ENCODE peak calls at places on chromosome 3, in four cellular contexts. Y is neuronal stem cell; S is aorta; J is CD4-positive, alpha-beta memory T cell. B is an unnamed sample.
A peak's percentile ranks its signal among the peaks of the same experiment; 100 is the strongest.

GRCh38 chr3:113166719-113167492 is 44.5 kb upstream of the BOC start:
- DNase-seq in S (peak; percentile 55), Y (peak; percentile 35), J (no peak), B (no peak)

GRCh38 chr3:23776352-23776891 is 29.3 kb upstream of the UBE2E1 start:
- DNase-seq in S (no peak), J (no peak), Y (no peak), B (no peak)

GRCh38 chr3:36166477-36166876 is 213.8 kb upstream of the STAC start:
- DNase-seq in Y (no peak), J (no peak), S (no peak), B (no peak)

GRCh38 chr3:30597131-30597768 is 9.2 kb upstream of the TGFBR2 start:
- DNase-seq in S (no peak), J (no peak), Y (no peak), B (no peak)

GRCh38 chr3:184727357-184728060 is 15.6 kb upstream of the MAGEF1 start:
- DNase-seq in S (peak; percentile 60), Y (peak; percentile 89), J (peak; percentile 40), B (no peak)

GRCh38 chr3:25457642-25458419 is 29.8 kb downstream of the RARB start:
- DNase-seq in Y (no peak), S (no peak), J (no peak), B (no peak)

GRCh38 chr3:183252973-183253363 is at the start of gene B3GNT5:
- DNase-seq in J (peak; percentile 13), Y (no peak), S (no peak), B (peak; percentile 90)

GRCh38 chr3:119613201-119613600 is 15.5 kb downstream of the PLA1A start:
- DNase-seq in S (no peak), Y (no peak), J (no peak), B (no peak)

GRCh38 chr3:186603159-186603558 is 9.7 kb upstream of the AHSG start:
- DNase-seq in Y (no peak), J (no peak), S (no peak), B (no peak)

GRCh38 chr3:197309528-197310361 is 11.3 kb upstream of the DLG1 start:
- DNase-seq in S (no peak), J (no peak), Y (no peak), B (no peak)

GRCh38 chr3:49248828-49249227 is 28.2 kb downstream of the C3orf62 start:
- DNase-seq in S (no peak), J (no peak), Y (no peak), B (no peak)

GRCh38 chr3:24264748-24265158 is 229.9 kb downstream of the THRB start:
- DNase-seq in Y (no peak), S (no peak), J (no peak), B (no peak)

GRCh38 chr3:43727930-43728329 is 37.2 kb downstream of the ABHD5 start:
- DNase-seq in Y (no peak), S (peak; percentile 59), J (no peak), B (no peak)

GRCh38 chr3:111745786-111746185 is 113.3 kb upstream of the PHLDB2 start:
- DNase-seq in J (no peak), S (no peak), Y (no peak), B (no peak)

GRCh38 chr3:161793194-161793825 is 296.7 kb downstream of the OTOL1 start:
- DNase-seq in J (no peak), S (no peak), Y (no peak), B (no peak)

GRCh38 chr3:12194669-12195161 is 36.0 kb upstream of the TIMP4 start:
- DNase-seq in J (no peak), S (no peak), Y (no peak), B (no peak)

GRCh38 chr3:156620901-156621300 is 53.5 kb upstream of the TIPARP start:
- DNase-seq in S (no peak), Y (no peak), J (no peak), B (no peak)

GRCh38 chr3:174153875-174154274 is 705.3 kb upstream of the NAALADL2 start:
- DNase-seq in Y (no peak), J (no peak), S (no peak), B (no peak)

GRCh38 chr3:31635586-31635985 is 102.9 kb downstream of the STT3B start:
- DNase-seq in Y (no peak), J (no peak), S (no peak), B (no peak)

GRCh38 chr3:29324180-29324651 is 43.3 kb downstream of the RBMS3 start:
- DNase-seq in Y (no peak), S (peak; percentile 80), J (no peak), B (peak; percentile 63)

GRCh38 chr3:59750391-59750790 is 700.6 kb upstream of the CFAP20DC start:
- DNase-seq in S (no peak), Y (no peak), J (no peak), B (no peak)

GRCh38 chr3:42061711-42062408 is 29.3 kb upstream of the TRAK1 start:
- DNase-seq in Y (no peak), J (no peak), S (peak; percentile 88), B (peak; percentile 63)

GRCh38 chr3:111963424-111963823 is 15.4 kb upstream of the ABHD10 start:
- DNase-seq in S (no peak), J (no peak), Y (no peak), B (no peak)

GRCh38 chr3:64561503-64561810 is 126.3 kb downstream of the ADAMTS9 start:
- DNase-seq in S (no peak), J (no peak), Y (no peak), B (no peak)

GRCh38 chr3:136802481-136802996 is 16.4 kb upstream of the SLC35G2 start:
- DNase-seq in J (no peak), S (no peak), Y (no peak), B (no peak)

GRCh38 chr3:187040637-187041361 is 98.5 kb downstream of the RPL39L start:
- DNase-seq in Y (no peak), J (no peak), S (no peak), B (no peak)

DNA sequence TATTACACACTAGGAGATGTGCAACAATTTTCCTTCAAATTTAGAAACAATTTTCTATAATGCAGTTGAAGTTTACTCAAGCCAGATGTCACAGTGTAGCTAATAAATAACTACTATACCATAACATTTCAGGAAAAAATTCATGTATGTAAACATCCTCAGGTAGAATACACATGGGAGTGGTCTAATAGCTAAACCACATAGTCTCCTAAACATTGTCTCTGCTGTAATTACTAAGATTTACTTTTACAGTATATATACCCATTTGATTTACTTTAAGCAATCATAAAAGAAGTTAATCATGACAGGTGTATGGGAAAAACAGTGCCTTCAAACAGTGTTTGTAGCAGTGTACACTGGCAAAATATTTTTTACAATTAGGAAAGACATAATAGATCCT is 110.1 kb upstream of the GRM7 start:
- DNase-seq in S (no peak), Y (no peak), J (no peak), B (no peak)
- H3K27ac ChIP-seq in S (no peak overlapping the region), Y (no peak overlapping the region), J (no peak overlapping the region), B (no peak overlapping the region)

GRCh38 chr3:141796436-141797166 is 33.4 kb downstream of the GRK7 start:
- DNase-seq in Y (no peak), S (peak; percentile 55), J (peak; percentile 62), B (no peak)
- H3K4me3 ChIP-seq in Y (peak overlapping the region; percentile 39), S (no peak overlapping the region), J (peak overlapping the region; percentile 61), B (peak overlapping the region; percentile 41)

DNA sequence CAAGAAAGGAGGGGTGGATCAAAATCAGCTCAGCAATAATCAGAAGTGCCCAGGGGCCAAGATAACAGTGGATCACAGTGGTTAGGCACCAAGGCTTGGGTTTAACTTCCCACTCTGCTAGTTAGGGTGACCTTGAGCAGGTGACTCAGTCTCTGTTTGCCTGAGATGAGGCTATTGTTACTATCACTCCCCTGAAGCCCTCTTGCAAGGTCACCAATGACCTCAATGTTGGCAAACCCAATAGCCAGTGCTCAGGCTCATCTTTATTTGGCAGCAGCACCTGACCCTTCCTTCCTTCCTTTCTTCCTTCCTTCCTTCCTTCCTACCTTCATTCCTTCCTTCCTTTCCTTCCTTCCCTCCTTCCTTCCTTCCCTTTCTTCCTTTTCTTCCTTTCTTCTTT is 102.4 kb upstream of the HACD2 start:
- DNase-seq in S (no peak), Y (no peak), J (no peak), B (no peak)
- H3K27ac ChIP-seq in S (peak overlapping the region; percentile 75), Y (no peak overlapping the region), J (no peak overlapping the region), B (no peak overlapping the region)

GRCh38 chr3:97197830-97198229 is 383.4 kb downstream of the EPHA6 start:
- DNase-seq in S (no peak), J (no peak), Y (no peak), B (no peak)

GRCh38 chr3:97197083-97197482 is 382.7 kb downstream of the EPHA6 start:
- DNase-seq in Y (no peak), S (no peak), J (no peak), B (no peak)

GRCh38 chr3:97200387-97200786 is 386.0 kb downstream of the EPHA6 start:
- DNase-seq in J (no peak), Y (no peak), S (no peak), B (no peak)

DNA sequence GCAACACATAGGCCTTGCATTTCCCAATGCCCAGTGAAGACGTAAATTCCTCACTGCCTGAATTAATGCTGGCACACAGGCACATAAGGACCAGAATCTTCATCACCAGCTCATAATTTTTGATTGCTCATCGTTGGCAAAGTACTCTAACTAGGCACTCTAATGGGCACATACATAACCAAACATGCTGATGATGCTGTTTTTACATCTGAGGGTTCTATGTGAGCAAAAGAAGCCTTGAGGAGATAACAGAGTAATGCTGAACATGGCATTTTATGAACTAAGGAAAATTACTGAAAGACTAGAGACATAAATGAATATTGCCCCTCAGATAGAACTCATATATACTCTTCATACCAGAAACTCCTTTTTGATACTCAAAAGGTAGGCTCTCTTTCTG is 387.4 kb downstream of the EPHA6 start:
- DNase-seq in Y (no peak), S (no peak), J (no peak), B (no peak)
- H3K4me3 ChIP-seq in Y (no peak overlapping the region), S (no peak overlapping the region), J (no peak overlapping the region), B (no peak overlapping the region)